ENCODE peak calls at places on chromosomes 2 and 18, in four cellular contexts. O is A549, W is SK-N-SH, G is K562. A is an unnamed sample.

GRCh38 chr18:9334351-9335254 is at the start of gene TWSG1:
- DNase-seq in O (peak; percentile 65), W (peak; percentile 99), G (peak; percentile 100), A (peak; percentile 93)

GRCh38 chr18:70332694-70333093 is 43.8 kb downstream of the SOCS6 start:
- DNase-seq in O (no peak), W (no peak), G (no peak), A (peak; percentile 57)

GRCh38 chr18:78006006-78006802 is 756.6 kb downstream of the GALR1 start:
- DNase-seq in O (no peak), W (no peak), G (no peak), A (no peak)

GRCh38 chr2:71187589-71187988 is 39.3 kb downstream of the PAIP2B start:
- DNase-seq in O (no peak), W (no peak), G (no peak), A (no peak)

GRCh38 chr2:38499921-38500634 is 102.7 kb downstream of the HNRNPLL start:
- DNase-seq in O (no peak), W (no peak), G (no peak), A (no peak)

GRCh38 chr18:79493211-79493800 is 97.6 kb downstream of the NFATC1 start:
- DNase-seq in O (no peak), W (no peak), G (no peak), A (no peak)

GRCh38 chr2:235495373-235496238 is 1.8 kb downstream of the AGAP1 start:
- DNase-seq in O (no peak), W (no peak), G (no peak), A (no peak)

GRCh38 chr18:77522031-77522675 is 272.5 kb downstream of the GALR1 start:
- DNase-seq in O (no peak), W (no peak), G (no peak), A (no peak)

GRCh38 chr2:146317959-146318358 is 1526.9 kb upstream of the ACVR2A start:
- DNase-seq in O (no peak), W (no peak), G (no peak), A (peak; percentile 93)

DNA sequence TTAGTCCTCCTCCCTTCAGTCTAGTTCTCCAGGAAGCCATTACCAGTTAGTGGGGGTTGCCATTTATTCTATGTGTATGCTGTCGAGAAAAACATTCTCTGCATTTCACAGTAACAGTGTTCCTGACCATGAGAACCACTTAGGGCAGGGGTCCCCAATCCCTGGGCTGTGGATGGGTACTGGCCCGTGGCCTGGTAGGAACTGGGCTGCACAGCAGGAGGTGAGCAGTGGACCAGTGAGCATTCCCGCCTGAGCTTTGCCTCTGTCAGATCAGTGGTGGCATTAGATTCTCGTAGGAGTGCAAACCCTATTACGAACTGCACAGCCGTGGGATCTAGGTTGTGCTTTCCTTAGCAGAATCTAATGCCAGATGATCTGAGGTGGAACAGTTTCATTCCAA is 15.8 kb downstream of the ITGA4 start:
- DNase-seq in O (no peak), W (no peak), G (no peak), A (no peak)
- TF ChIP-seq SMC3 in O (no peak), W (no peak), G (no peak), A (no peak)

GRCh38 chr18:32175265-32175664 is 14.6 kb upstream of the MEP1B start:
- DNase-seq in O (no peak), W (no peak), G (no peak), A (no peak)
- TF ChIP-seq RCOR1 in O (no peak), W (no peak), G (no peak), A (no peak)

DNA sequence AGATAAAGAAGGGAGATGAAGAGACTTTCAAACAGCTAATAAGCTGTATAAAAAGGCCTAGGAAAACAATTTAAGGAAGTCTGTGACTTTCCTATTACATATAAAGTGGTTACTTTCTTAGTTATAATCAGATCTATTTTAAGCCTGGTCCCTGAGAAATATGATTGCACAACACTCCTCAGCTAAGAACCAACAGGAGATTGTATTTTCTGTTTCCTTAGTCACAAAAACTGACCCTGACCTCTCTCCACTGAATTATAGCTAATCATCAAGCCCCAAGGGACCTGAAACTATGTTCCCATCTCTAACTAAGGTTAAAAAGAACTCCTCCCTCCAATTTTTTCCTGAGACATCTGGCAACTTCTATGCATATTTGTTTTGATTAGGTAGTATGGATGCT is 106.9 kb downstream of the ROCK1 start:
- DNase-seq in O (no peak), W (no peak), G (no peak), A (peak; percentile 86)
- TF ChIP-seq SMC3 in O (no peak), W (no peak), G (no peak), A (no peak)

DNA sequence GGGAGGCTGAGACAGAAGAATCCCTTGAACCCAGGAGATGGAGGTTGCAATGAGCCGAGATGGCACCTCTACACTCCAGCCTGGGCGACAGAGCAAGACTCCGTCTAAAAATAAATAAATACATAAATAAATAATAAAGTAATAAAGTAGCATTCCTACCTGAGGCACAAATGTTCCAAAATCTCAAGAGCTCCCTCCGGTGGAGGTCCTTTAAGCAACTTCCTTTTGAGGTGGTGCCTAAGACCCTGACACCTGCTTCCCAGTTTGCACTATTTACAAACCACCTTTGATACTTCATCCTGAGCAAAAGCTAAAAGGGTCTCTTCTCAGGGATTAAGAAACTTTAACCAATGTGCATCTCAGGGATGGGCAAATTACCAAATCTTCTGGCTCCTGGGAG is 505.1 kb downstream of the CNTNAP5 start:
- DNase-seq in O (no peak), W (no peak), G (no peak), A (no peak)
- TF ChIP-seq RCOR1 in O (no peak), W (no peak), G (no peak), A (no peak)